ENCODE peak calls at places on chromosomes 4 and X, in five cellular contexts. Z, K, R, W and A are unnamed samples.
A peak's percentile ranks its signal among the peaks of the same experiment; 100 is the strongest.

GRCh38 chrX:140034916-140035315 is 69.6 kb upstream of the CXorf66 start:
- DNase-seq in Z (no peak), K (no peak), R (no peak), W (no peak), A (no peak)

GRCh38 chrX:84064164-84064563 is 123.8 kb downstream of the RPS6KA6 start:
- DNase-seq in Z (no peak), K (no peak), R (no peak), W (no peak), A (no peak)

GRCh38 chrX:70398899-70399298 is 24.2 kb upstream of the GDPD2 start:
- DNase-seq in Z (peak; percentile 3), K (no peak), R (no peak), W (no peak), A (no peak)

GRCh38 chr4:102500371-102501175 is 586 bp upstream of the NFKB1 start:
- DNase-seq in Z (peak; percentile 38), K (peak; percentile 78), R (peak; percentile 52), W (no peak), A (peak; percentile 67)

GRCh38 chr4:40121515-40121914 is 64.9 kb downstream of the N4BP2 start:
- DNase-seq in Z (peak; percentile 77), K (no peak), R (no peak), W (no peak), A (no peak)

GRCh38 chrX:126552313-126553022 is at the start of gene DCAF12L1:
- DNase-seq in Z (no peak), K (peak; percentile 53), R (no peak), W (no peak), A (no peak)

GRCh38 chr4:41143721-41144379 is 70.5 kb downstream of the APBB2 start:
- DNase-seq in Z (no peak), K (no peak), R (no peak), W (no peak), A (no peak)

GRCh38 chr4:2172627-2173231 is 69.2 kb downstream of the HAUS3 start:
- DNase-seq in Z (no peak), K (no peak), R (no peak), W (no peak), A (no peak)

GRCh38 chrX:115344885-115345653 is 55.6 kb downstream of the LUZP4 start:
- DNase-seq in Z (peak; percentile 96), K (peak; percentile 78), R (peak; percentile 87), W (peak; percentile 2), A (peak; percentile 43)

GRCh38 chrX:1390621-1391369 is 1.1 kb downstream of the SLC25A6 start:
- DNase-seq in Z (no peak), K (peak; percentile 56), R (peak; percentile 20), W (no peak), A (peak; percentile 3)

GRCh38 chr4:116870667-116871066 is 214.7 kb downstream of the TRAM1L1 start:
- DNase-seq in Z (no peak), K (no peak), R (no peak), W (no peak), A (no peak)

GRCh38 chr4:110532901-110533589 is 57.1 kb downstream of the ENPEP start:
- DNase-seq in Z (no peak), K (no peak), R (no peak), W (no peak), A (no peak)

GRCh38 chr4:99202536-99202935 is 16.5 kb downstream of the ADH6 start:
- DNase-seq in Z (peak; percentile 14), K (no peak), R (peak; percentile 61), W (no peak), A (no peak)

DNA sequence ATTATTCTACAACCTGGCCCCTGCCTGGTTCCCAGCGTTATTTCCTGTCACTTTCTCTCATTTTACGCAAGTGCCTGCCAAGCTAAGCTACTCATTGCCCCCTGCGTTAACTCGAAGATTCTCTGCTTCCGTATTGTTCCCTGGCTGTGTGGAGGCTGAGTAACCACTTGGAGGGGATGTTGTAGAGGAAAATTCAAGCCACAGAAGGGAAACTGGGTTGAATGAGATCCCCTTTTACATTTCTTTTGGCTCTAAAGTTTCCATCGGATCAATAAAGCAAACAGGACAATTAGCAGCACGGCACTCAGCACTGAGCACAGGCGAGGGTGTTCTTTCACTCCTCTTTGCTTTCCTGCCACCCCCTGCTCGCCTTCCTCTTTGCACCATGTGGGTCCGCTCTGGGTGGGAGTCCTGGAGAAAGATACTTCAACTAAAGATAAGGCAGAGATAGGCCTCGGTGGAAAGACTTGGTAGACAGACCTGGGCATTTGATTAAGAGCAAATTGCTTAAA is 4.2 kb upstream of the TMSB4X start:
- DNase-seq in Z (no peak), K (no peak), R (peak; percentile 29), W (no peak), A (peak; percentile 45)
- TF ChIP-seq CTCF in Z (peak; percentile 64), K (no peak), R (peak; percentile 44), W (no peak), A (peak; percentile 55)

GRCh38 chr4:10173039-10173753 is 56.6 kb upstream of the WDR1 start:
- DNase-seq in Z (peak; percentile 42), K (no peak), R (no peak), W (no peak), A (no peak)
- H3K27ac ChIP-seq in Z (peak overlapping the region; percentile 12), K (no peak overlapping the region), R (no peak overlapping the region), W (no peak overlapping the region), A (no peak overlapping the region)

GRCh38 chrX:16696956-16697355 is 15.5 kb downstream of the CTPS2 start:
- DNase-seq in Z (no peak), K (no peak), R (no peak), W (no peak), A (no peak)
- H3K27me3 ChIP-seq in Z (no peaks in the 10 kb centered on the region), K (no peaks in the 10 kb centered on the region), R (no peaks in the 10 kb centered on the region), W (no peaks in the 10 kb centered on the region), A (no peaks in the 10 kb centered on the region)

DNA sequence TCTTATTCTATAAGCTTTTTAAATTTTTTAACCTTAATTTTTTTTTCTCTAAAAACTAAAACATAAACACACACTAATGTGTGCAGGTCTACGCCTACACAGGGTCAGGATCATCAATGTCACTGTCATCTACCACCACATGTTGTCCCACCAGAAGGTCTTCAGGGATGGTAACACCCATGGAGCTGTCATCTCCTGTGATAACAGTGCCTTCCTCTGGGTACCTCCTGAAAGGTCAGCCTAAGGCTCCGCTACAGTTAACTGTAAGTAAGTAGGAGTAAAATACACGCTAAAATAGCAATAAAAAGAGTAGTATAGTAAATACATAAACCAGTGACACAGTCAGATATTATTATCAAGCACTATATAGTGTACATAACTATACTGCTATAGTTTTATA is 45.9 kb upstream of the GPRIN3 start:
- DNase-seq in Z (no peak), K (no peak), R (no peak), W (no peak), A (no peak)
- TF ChIP-seq CTCF in Z (no peak), K (no peak), R (no peak), W (no peak), A (peak; percentile 9)

DNA sequence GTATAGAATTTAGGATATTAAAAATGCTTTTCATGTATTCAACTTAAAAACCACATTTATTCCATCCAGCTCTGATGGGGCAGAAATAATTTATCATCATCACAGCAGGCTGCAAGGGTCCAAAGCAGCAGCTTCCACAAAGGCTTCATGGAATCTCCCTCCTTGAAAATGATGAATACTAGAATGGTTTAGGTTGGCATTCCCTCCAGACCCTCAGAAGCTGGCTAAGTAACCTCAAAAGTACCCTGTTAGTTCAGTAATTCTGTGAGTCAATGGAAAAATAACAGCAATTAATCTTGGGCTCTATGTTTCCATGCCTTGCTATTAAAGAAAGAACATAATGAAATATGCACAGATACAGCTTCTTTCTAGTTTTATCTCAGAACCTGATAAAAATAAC is 594.9 kb upstream of the DIPK2B start:
- DNase-seq in Z (no peak), K (no peak), R (no peak), W (no peak), A (no peak)
- H3K27ac ChIP-seq in Z (no peak overlapping the region), K (no peak overlapping the region), R (no peak overlapping the region), W (no peak overlapping the region), A (no peak overlapping the region)

GRCh38 chr4:7367361-7367760 is 67.4 kb downstream of the PSAPL1 start:
- DNase-seq in Z (no peak), K (peak; percentile 39), R (no peak), W (no peak), A (no peak)

GRCh38 chr4:7364979-7365378 is 69.8 kb downstream of the PSAPL1 start:
- DNase-seq in Z (no peak), K (peak; percentile 26), R (no peak), W (no peak), A (no peak)

GRCh38 chr4:7366958-7367353 is 67.8 kb downstream of the PSAPL1 start:
- DNase-seq in Z (no peak), K (no peak), R (no peak), W (no peak), A (no peak)

GRCh38 chr4:7366180-7366957 is 68.4 kb downstream of the PSAPL1 start:
- DNase-seq in Z (no peak), K (peak; percentile 36), R (no peak), W (no peak), A (no peak)

DNA sequence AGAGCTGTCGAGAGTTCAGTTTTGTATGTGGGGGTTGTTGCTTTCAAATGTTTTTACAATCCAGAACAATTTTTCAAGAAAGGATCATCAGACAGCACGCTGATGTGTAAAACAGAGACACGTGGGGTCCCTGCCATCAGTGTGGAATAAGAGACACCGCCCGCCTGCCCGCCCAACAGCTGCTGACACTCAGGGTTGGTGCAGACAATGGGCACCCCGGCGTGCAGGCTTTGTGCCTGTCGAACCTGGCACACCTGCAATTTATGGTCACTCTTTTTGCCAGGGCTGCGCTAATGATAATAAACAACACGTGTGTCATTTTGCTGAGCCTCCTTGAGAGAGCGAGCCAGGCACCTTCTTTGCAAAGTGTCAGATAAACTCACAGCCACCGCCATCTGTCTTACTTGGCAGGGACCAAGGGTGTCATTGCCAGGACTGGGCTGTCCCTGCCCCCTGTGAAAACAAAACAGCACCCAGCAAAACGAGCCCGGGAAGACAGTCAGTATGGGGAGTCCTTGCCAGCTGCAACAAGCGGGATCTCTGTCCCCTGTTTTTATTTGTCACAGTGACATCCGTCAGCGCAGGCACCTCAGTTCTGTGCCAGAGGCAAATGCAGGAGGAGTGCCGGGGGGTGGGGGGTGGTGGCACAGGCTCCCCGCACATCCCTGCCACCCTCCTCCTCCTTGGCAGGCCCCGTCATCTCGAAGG is 69.1 kb downstream of the PSAPL1 start:
- DNase-seq in Z (no peak), K (peak; percentile 47), R (no peak), W (no peak), A (no peak)
- H3K27me3 ChIP-seq in Z (peaks cover 34% of the 10 kb centered on the region), K (no peaks in the 10 kb centered on the region), R (peaks cover 47% of the 10 kb centered on the region), W (no peaks in the 10 kb centered on the region), A (no peaks in the 10 kb centered on the region)

GRCh38 chr4:87516683-87517082 is 12.5 kb downstream of the SPARCL1 start:
- DNase-seq in Z (no peak), K (no peak), R (no peak), W (no peak), A (peak; percentile 26)
- TF ChIP-seq CTCF in Z (no peak), K (no peak), R (no peak), W (no peak), A (no peak)

DNA sequence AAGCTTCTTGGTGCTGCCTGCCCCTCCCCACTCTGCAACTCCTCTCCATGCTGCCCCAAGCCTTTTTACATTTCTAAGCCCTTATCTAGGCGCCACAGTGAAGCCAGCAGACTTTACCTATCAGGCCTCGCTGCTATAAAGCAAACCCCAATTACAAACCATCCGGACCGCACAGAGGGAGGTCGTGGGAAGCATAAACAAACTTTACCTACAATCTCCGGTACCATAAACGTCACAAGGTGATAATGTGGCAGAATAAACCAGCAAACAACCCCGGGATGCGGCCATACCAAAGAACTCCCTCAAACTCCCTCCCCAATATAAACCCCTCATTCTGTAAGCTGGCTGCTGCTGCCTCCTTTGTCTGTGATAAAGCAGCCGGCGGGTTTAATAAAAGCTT is 54.0 kb upstream of the ZCCHC13 start:
- DNase-seq in Z (no peak), K (no peak), R (no peak), W (no peak), A (no peak)
- H3K27ac ChIP-seq in Z (peak overlapping the region; percentile 18), K (no peak overlapping the region), R (peak overlapping the region; percentile 49), W (no peak overlapping the region), A (no peak overlapping the region)

GRCh38 chr4:189215574-189215973 is 725.1 kb upstream of the FRG1 start:
- DNase-seq in Z (no peak), K (no peak), R (no peak), W (no peak), A (no peak)
- H3K27me3 ChIP-seq in Z (no peaks in the 10 kb centered on the region), K (peaks cover 5% of the 10 kb centered on the region), R (no peaks in the 10 kb centered on the region), W (no peaks in the 10 kb centered on the region), A (peaks cover 60% of the 10 kb centered on the region)